ENCODE peak calls at places on chromosomes 11 and 22, in five cellular contexts. X, L, K, I and R are unnamed samples.

GRCh38 chr11:27950339-27950738 is 157.6 kb downstream of the KIF18A start:
- DNase-seq in X (no peak), L (no peak), K (no peak), I (no peak), R (no peak)

GRCh38 chr11:63804259-63804658 is 9.0 kb upstream of the SPINDOC start:
- DNase-seq in X (no peak), L (no peak), K (no peak), I (no peak), R (no peak)

GRCh38 chr11:30155428-30155827 is 75.4 kb upstream of the FSHB start:
- DNase-seq in X (no peak), L (no peak), K (no peak), I (no peak), R (no peak)

GRCh38 chr11:1924646-1925372 is 5.3 kb downstream of the TNNT3 start:
- DNase-seq in X (no peak), L (no peak), K (no peak), I (no peak), R (no peak)

GRCh38 chr11:10538924-10539323 is 2.1 kb downstream of the RNF141 start:
- DNase-seq in X (no peak), L (no peak), K (no peak), I (no peak), R (no peak)

GRCh38 chr11:75790986-75791385 is 22.4 kb downstream of the DGAT2 start:
- DNase-seq in X (no peak), L (no peak), K (no peak), I (no peak), R (no peak)

GRCh38 chr11:125569913-125570621 is 790 bp downstream of the EI24 start:
- DNase-seq in X (no peak), L (peak), K (no peak), I (no peak), R (no peak)

GRCh38 chr22:25536578-25536977 is 27.9 kb upstream of the GRK3 start:
- DNase-seq in X (no peak), L (no peak), K (no peak), I (no peak), R (no peak)

GRCh38 chr11:20127671-20128527 is 32.4 kb downstream of the DBX1 start:
- DNase-seq in X (peak), L (peak), K (peak), I (peak), R (peak)

GRCh38 chr11:74783241-74783871 is 34.7 kb downstream of the RNF169 start:
- DNase-seq in X (peak), L (peak), K (no peak), I (no peak), R (no peak)

GRCh38 chr22:44814266-44815098 is 62.1 kb downstream of the ARHGAP8 start:
- DNase-seq in X (no peak), L (no peak), K (no peak), I (no peak), R (no peak)

GRCh38 chr11:132658004-132658403 is 874.3 kb downstream of the OPCML start:
- DNase-seq in X (no peak), L (no peak), K (no peak), I (no peak), R (no peak)

GRCh38 chr11:46369458-46370152 is 11.9 kb upstream of the MDK start:
- DNase-seq in X (peak), L (peak), K (no peak), I (peak), R (no peak)

GRCh38 chr11:64652586-64653387 is 61.8 kb downstream of the SLC22A12 start:
- DNase-seq in X (peak), L (peak), K (peak), I (peak), R (peak)

GRCh38 chr11:121890377-121890776 is 225.6 kb downstream of the BLID start:
- DNase-seq in X (no peak), L (peak), K (no peak), I (no peak), R (no peak)

GRCh38 chr11:7638710-7639642 is 34.3 kb downstream of the CYB5R2 start:
- DNase-seq in X (no peak), L (no peak), K (no peak), I (no peak), R (no peak)

GRCh38 chr11:28632338-28632737 is 524.1 kb downstream of the METTL15 start:
- DNase-seq in X (no peak), L (peak), K (no peak), I (no peak), R (no peak)

GRCh38 chr22:36467946-36468345 is 13.5 kb downstream of the TXN2 start:
- DNase-seq in X (peak), L (peak), K (no peak), I (no peak), R (no peak)

GRCh38 chr11:1874406-1875092 is 17.1 kb downstream of the PRR33 start:
- DNase-seq in X (no peak), L (no peak), K (no peak), I (no peak), R (no peak)

GRCh38 chr11:73318501-73319011 is 10.5 kb downstream of the ARHGEF17 start:
- DNase-seq in X (no peak), L (no peak), K (no peak), I (no peak), R (no peak)

GRCh38 chr11:85517272-85517671 is 109.9 kb downstream of the DLG2 start:
- DNase-seq in X (no peak), L (no peak), K (no peak), I (no peak), R (no peak)